ENCODE peak calls at places on chromosomes 5 and 9, in six cellular contexts. One of them, this sample, is unnamed.

GRCh38 chr5:172887735-172888134 is 53.7 kb downstream of the ERGIC1 start:
- DNase-seq in psoas muscle: no peak
- DNase-seq in NT2/D1: no peak
- DNase-seq in aorta: peak
- DNase-seq in sigmoid colon: peak
- DNase-seq in fibroblast of lung: peak
- DNase-seq in this sample: peak

GRCh38 chr9:111803924-111804323 is 9.2 kb upstream of the SHOC1 start:
- DNase-seq in psoas muscle: no peak
- DNase-seq in NT2/D1: no peak
- DNase-seq in aorta: no peak
- DNase-seq in sigmoid colon: no peak
- DNase-seq in fibroblast of lung: no peak
- DNase-seq in this sample: no peak

GRCh38 chr5:43099615-43100014 is 21.1 kb upstream of the ZNF131 start:
- DNase-seq in psoas muscle: no peak
- DNase-seq in NT2/D1: no peak
- DNase-seq in aorta: no peak
- DNase-seq in sigmoid colon: no peak
- DNase-seq in fibroblast of lung: no peak
- DNase-seq in this sample: no peak

GRCh38 chr5:92119110-92119509 is 736.0 kb upstream of the ARRDC3 start:
- DNase-seq in psoas muscle: no peak
- DNase-seq in NT2/D1: peak
- DNase-seq in aorta: no peak
- DNase-seq in sigmoid colon: no peak
- DNase-seq in fibroblast of lung: no peak
- DNase-seq in this sample: no peak

GRCh38 chr5:149760700-149761187 is 30.6 kb downstream of the PPARGC1B start:
- DNase-seq in psoas muscle: no peak
- DNase-seq in NT2/D1: peak
- DNase-seq in aorta: no peak
- DNase-seq in sigmoid colon: no peak
- DNase-seq in fibroblast of lung: no peak
- DNase-seq in this sample: no peak

GRCh38 chr9:136726631-136727191 is 14.3 kb downstream of the DIPK1B start:
- DNase-seq in psoas muscle: no peak
- DNase-seq in NT2/D1: no peak
- DNase-seq in aorta: no peak
- DNase-seq in sigmoid colon: no peak
- DNase-seq in fibroblast of lung: peak
- DNase-seq in this sample: no peak

GRCh38 chr9:18474778-18475177 is 825 bp downstream of the ADAMTSL1 start:
- DNase-seq in psoas muscle: no peak
- DNase-seq in NT2/D1: no peak
- DNase-seq in aorta: no peak
- DNase-seq in sigmoid colon: no peak
- DNase-seq in fibroblast of lung: peak
- DNase-seq in this sample: no peak

GRCh38 chr9:127723450-127723849 is 7.6 kb downstream of the TTC16 start:
- DNase-seq in psoas muscle: no peak
- DNase-seq in NT2/D1: no peak
- DNase-seq in aorta: no peak
- DNase-seq in sigmoid colon: no peak
- DNase-seq in fibroblast of lung: peak
- DNase-seq in this sample: no peak

GRCh38 chr5:39200081-39200480 is 19.3 kb downstream of the FYB1 start:
- DNase-seq in psoas muscle: no peak
- DNase-seq in NT2/D1: no peak
- DNase-seq in aorta: no peak
- DNase-seq in sigmoid colon: no peak
- DNase-seq in fibroblast of lung: no peak
- DNase-seq in this sample: no peak

GRCh38 chr5:163529698-163530097 is 24.3 kb downstream of the MAT2B start:
- DNase-seq in psoas muscle: no peak
- DNase-seq in NT2/D1: no peak
- DNase-seq in aorta: no peak
- DNase-seq in sigmoid colon: no peak
- DNase-seq in fibroblast of lung: no peak
- DNase-seq in this sample: no peak

GRCh38 chr5:6419340-6419852 is 29.3 kb upstream of the UBE2QL1 start:
- DNase-seq in psoas muscle: no peak
- DNase-seq in NT2/D1: no peak
- DNase-seq in aorta: no peak
- DNase-seq in sigmoid colon: no peak
- DNase-seq in fibroblast of lung: no peak
- DNase-seq in this sample: no peak

GRCh38 chr9:18238254-18238653 is 235.7 kb upstream of the ADAMTSL1 start:
- DNase-seq in psoas muscle: no peak
- DNase-seq in NT2/D1: no peak
- DNase-seq in aorta: no peak
- DNase-seq in sigmoid colon: no peak
- DNase-seq in fibroblast of lung: peak
- DNase-seq in this sample: peak

GRCh38 chr9:89179920-89180667 is 1.5 kb upstream of the SHC3 start:
- DNase-seq in psoas muscle: peak
- DNase-seq in NT2/D1: peak
- DNase-seq in aorta: peak
- DNase-seq in sigmoid colon: peak
- DNase-seq in fibroblast of lung: peak
- DNase-seq in this sample: peak

GRCh38 chr9:89178162-89179120 is at the start of gene SHC3:
- DNase-seq in psoas muscle: peak
- DNase-seq in NT2/D1: peak
- DNase-seq in aorta: no peak
- DNase-seq in sigmoid colon: no peak
- DNase-seq in fibroblast of lung: peak
- DNase-seq in this sample: no peak

GRCh38 chr9:89177401-89178161 is 1.0 kb downstream of the SHC3 start:
- DNase-seq in psoas muscle: no peak
- DNase-seq in NT2/D1: no peak
- DNase-seq in aorta: no peak
- DNase-seq in sigmoid colon: no peak
- DNase-seq in fibroblast of lung: peak
- DNase-seq in this sample: no peak

GRCh38 chr9:89177021-89177400 is 1.6 kb downstream of the SHC3 start:
- DNase-seq in psoas muscle: no peak
- DNase-seq in NT2/D1: no peak
- DNase-seq in aorta: no peak
- DNase-seq in sigmoid colon: no peak
- DNase-seq in fibroblast of lung: peak
- DNase-seq in this sample: no peak

DNA sequence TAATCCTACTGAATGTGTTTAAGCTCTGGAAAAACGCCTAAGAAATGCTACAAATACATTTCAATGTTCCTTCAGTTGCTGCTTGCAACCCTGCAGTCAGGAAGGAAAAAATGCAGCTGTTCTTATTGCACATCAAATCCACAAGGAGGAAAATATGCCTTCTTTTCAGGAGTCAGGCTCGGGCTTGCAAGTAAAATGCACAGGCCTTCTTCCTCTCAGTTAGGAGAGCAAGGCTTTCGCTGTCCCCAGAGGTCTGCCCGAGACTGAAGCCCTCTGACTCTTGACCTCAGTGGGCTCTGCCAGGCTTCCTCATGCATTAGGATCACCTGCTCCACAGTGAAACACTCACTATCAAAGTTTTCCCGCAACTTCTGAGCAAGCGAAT is 909 bp upstream of the SHC3 start:
- DNase-seq in psoas muscle: peak
- DNase-seq in NT2/D1: no peak
- DNase-seq in aorta: no peak
- DNase-seq in sigmoid colon: no peak
- DNase-seq in fibroblast of lung: peak
- DNase-seq in this sample: no peak
- H3K4me3 ChIP-seq in psoas muscle: peak
- H3K4me3 ChIP-seq in NT2/D1: peak
- H3K4me3 ChIP-seq in aorta: peak
- H3K4me3 ChIP-seq in sigmoid colon: peak
- H3K4me3 ChIP-seq in fibroblast of lung: peak
- H3K4me3 ChIP-seq in this sample: peak

GRCh38 chr5:139277171-139277570 is 16.4 kb upstream of the MATR3 start:
- DNase-seq in psoas muscle: no peak
- DNase-seq in NT2/D1: no peak
- DNase-seq in aorta: no peak
- DNase-seq in sigmoid colon: no peak
- DNase-seq in fibroblast of lung: no peak
- DNase-seq in this sample: no peak

GRCh38 chr5:139273572-139274264 is 19.8 kb upstream of the MATR3 start:
- DNase-seq in psoas muscle: peak
- DNase-seq in NT2/D1: peak
- DNase-seq in aorta: peak
- DNase-seq in sigmoid colon: peak
- DNase-seq in fibroblast of lung: peak
- DNase-seq in this sample: no peak

GRCh38 chr5:139275536-139276297 is 17.8 kb upstream of the MATR3 start:
- DNase-seq in psoas muscle: no peak
- DNase-seq in NT2/D1: no peak
- DNase-seq in aorta: no peak
- DNase-seq in sigmoid colon: no peak
- DNase-seq in fibroblast of lung: no peak
- DNase-seq in this sample: no peak

GRCh38 chr5:139278540-139279274 is 14.8 kb upstream of the MATR3 start:
- DNase-seq in psoas muscle: no peak
- DNase-seq in NT2/D1: no peak
- DNase-seq in aorta: no peak
- DNase-seq in sigmoid colon: no peak
- DNase-seq in fibroblast of lung: no peak
- DNase-seq in this sample: no peak

DNA sequence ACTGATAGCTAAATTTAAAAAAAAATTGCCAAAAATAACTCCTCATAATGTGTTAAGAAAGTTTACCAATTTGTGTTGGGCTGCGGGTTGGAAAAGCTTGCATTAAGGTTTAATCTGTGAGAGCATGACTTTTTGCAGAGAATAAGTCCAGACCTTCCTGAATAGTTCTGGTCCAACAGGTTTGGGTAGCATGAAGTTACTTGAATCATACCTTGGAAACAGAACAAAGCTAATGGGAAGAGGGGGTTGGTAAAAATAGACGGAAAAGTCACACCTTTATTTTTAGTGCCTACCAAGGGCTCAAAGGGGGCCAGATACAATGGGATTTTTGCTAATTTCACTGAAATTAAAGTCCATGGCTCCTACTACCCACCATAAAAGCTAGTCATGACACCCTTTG is 17.1 kb upstream of the MATR3 start:
- DNase-seq in psoas muscle: no peak
- DNase-seq in NT2/D1: no peak
- DNase-seq in aorta: no peak
- DNase-seq in sigmoid colon: no peak
- DNase-seq in fibroblast of lung: no peak
- DNase-seq in this sample: no peak
- H3K4me3 ChIP-seq in psoas muscle: peak
- H3K4me3 ChIP-seq in NT2/D1: peak
- H3K4me3 ChIP-seq in aorta: no peak
- H3K4me3 ChIP-seq in sigmoid colon: no peak
- H3K4me3 ChIP-seq in fibroblast of lung: no peak
- H3K4me3 ChIP-seq in this sample: no peak

DNA sequence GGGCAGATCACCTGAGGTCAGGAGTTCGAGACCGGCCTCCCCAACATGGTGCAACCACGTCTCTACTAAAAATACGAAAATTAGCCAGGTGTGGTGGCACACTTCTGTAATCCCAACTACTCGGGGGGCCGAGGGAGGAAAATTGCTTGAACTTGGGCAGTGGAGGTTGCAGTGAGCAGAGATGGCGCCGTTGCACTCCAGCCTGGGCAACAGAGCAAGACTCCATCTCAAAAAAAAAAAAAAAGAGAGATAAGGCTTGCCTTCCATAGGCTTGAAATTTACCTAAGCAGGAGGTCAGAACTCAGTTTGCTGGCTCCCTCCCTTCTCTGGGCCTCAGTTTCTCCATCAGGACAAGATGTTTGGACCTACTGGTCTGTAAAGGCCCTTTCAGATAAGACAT is 1.3 kb downstream of the SPOUT1 start:
- DNase-seq in psoas muscle: no peak
- DNase-seq in NT2/D1: no peak
- DNase-seq in aorta: no peak
- DNase-seq in sigmoid colon: no peak
- DNase-seq in fibroblast of lung: no peak
- DNase-seq in this sample: no peak
- H3K4me3 ChIP-seq in psoas muscle: peak
- H3K4me3 ChIP-seq in NT2/D1: peak
- H3K4me3 ChIP-seq in aorta: no peak
- H3K4me3 ChIP-seq in sigmoid colon: no peak
- H3K4me3 ChIP-seq in fibroblast of lung: peak
- H3K4me3 ChIP-seq in this sample: no peak

GRCh38 chr9:85523202-85523601 is 218.6 kb downstream of the AGTPBP1 start:
- DNase-seq in psoas muscle: no peak
- DNase-seq in NT2/D1: no peak
- DNase-seq in aorta: no peak
- DNase-seq in sigmoid colon: no peak
- DNase-seq in fibroblast of lung: no peak
- DNase-seq in this sample: no peak

GRCh38 chr9:85516976-85517637 is 224.6 kb downstream of the AGTPBP1 start:
- DNase-seq in psoas muscle: no peak
- DNase-seq in NT2/D1: no peak
- DNase-seq in aorta: no peak
- DNase-seq in sigmoid colon: no peak
- DNase-seq in fibroblast of lung: no peak
- DNase-seq in this sample: no peak

GRCh38 chr9:85522459-85523092 is 219.2 kb downstream of the AGTPBP1 start:
- DNase-seq in psoas muscle: peak
- DNase-seq in NT2/D1: peak
- DNase-seq in aorta: peak
- DNase-seq in sigmoid colon: no peak
- DNase-seq in fibroblast of lung: peak
- DNase-seq in this sample: no peak

GRCh38 chr9:85524531-85524930 is 217.2 kb downstream of the AGTPBP1 start:
- DNase-seq in psoas muscle: no peak
- DNase-seq in NT2/D1: no peak
- DNase-seq in aorta: no peak
- DNase-seq in sigmoid colon: no peak
- DNase-seq in fibroblast of lung: no peak
- DNase-seq in this sample: no peak

DNA sequence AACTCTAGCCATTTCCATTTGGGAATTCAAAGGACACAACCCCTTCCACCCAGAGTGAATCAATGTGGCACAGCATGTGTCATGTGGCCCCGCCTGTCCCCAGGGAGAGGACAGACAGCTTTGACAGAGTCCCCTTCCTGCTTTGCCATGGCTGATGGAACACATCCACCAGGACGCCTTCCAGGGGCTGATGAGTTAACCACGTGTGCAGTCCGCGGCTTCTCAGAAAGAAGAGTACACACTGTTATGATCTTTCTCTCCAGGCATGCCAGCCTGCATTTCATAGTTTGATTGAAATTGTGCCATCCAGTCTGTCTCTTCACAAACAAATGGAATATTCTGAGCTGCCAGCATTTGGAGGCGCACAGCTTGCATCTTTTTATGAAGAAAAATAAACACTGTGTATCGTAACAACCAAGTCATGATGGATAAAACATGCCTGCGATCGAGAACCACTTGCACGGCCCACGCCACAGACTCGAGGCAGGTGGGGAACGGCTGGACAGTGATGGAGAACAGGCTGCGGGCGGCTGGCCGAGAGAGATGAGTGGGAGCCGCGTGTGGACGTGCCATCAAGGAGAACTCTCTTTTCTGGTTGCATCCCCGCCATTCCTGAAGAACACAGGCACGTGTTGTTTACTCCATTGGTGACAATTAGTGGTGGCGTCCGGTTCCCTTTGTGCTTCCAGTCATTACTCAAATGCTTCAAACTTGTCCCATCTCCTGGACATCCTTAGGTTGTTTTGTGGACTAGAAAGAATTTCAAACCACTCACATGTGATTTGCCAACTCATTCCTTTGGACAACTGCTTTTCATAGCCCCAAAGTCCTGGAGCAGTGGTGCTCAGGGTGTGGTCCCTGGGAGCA is 220.2 kb downstream of the AGTPBP1 start:
- DNase-seq in psoas muscle: peak
- DNase-seq in NT2/D1: no peak
- DNase-seq in aorta: no peak
- DNase-seq in sigmoid colon: no peak
- DNase-seq in fibroblast of lung: no peak
- DNase-seq in this sample: no peak
- H3K4me3 ChIP-seq in psoas muscle: peak
- H3K4me3 ChIP-seq in NT2/D1: no peak
- H3K4me3 ChIP-seq in aorta: no peak
- H3K4me3 ChIP-seq in sigmoid colon: no peak
- H3K4me3 ChIP-seq in fibroblast of lung: no peak
- H3K4me3 ChIP-seq in this sample: no peak

This sample was measured in skeletal muscle cell.